ENCODE peak calls at places on chromosomes 5 and 9, in four cellular contexts. E is omental fat pad, J is MM.1S, P is H1. A is an unnamed sample.

GRCh38 chr5:73373814-73374510 is 74.6 kb downstream of the FOXD1 start:
- DNase-seq in E (no peak), J (no peak), P (no peak), A (no peak)

GRCh38 chr9:131677051-131677444 is 62.8 kb downstream of the RAPGEF1 start:
- DNase-seq in E (no peak), J (no peak), P (no peak), A (no peak)

GRCh38 chr5:10856646-10857332 is 95.8 kb upstream of the DAP start:
- DNase-seq in E (peak), J (no peak), P (peak), A (peak)

GRCh38 chr9:18037981-18038380 is 436.0 kb upstream of the ADAMTSL1 start:
- DNase-seq in E (no peak), J (no peak), P (no peak), A (no peak)

GRCh38 chr9:101232405-101232977 is 152.3 kb downstream of the BAAT start:
- DNase-seq in E (no peak), J (no peak), P (no peak), A (no peak)

GRCh38 chr9:128555180-128555721 is 2.9 kb downstream of the SPTAN1 start:
- DNase-seq in E (no peak), J (no peak), P (no peak), A (no peak)

GRCh38 chr5:154653764-154654483 is 101.3 kb upstream of the LARP1 start:
- DNase-seq in E (no peak), J (no peak), P (no peak), A (no peak)

GRCh38 chr9:134678206-134678605 is 36.6 kb downstream of the COL5A1 start:
- DNase-seq in E (no peak), J (no peak), P (no peak), A (no peak)

DNA sequence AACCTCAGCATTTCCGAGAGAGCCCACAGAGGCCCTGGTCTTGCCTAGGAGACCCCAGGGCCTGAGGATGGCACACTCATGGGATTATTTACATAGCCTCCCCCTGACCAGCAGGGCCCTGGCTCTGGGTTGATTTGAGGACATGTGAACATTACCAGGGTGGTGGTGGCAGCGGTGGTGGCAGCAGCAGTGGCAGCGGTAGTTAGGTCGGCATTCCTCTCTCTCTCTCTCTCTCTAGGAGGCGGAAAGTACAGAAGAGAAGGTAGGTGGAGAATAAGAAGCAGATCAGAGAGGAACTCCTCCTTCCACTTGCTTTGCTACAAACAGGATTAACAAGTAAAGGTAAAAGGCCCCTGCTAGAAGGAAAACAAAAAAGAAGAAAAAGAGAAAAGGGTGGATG is 39.3 kb downstream of the B4GALT1 start:
- DNase-seq in E (no peak), J (no peak), P (no peak), A (no peak)
- TF ChIP-seq CTCF in E (no peak), J (no peak), P (no peak), A (no peak)

DNA sequence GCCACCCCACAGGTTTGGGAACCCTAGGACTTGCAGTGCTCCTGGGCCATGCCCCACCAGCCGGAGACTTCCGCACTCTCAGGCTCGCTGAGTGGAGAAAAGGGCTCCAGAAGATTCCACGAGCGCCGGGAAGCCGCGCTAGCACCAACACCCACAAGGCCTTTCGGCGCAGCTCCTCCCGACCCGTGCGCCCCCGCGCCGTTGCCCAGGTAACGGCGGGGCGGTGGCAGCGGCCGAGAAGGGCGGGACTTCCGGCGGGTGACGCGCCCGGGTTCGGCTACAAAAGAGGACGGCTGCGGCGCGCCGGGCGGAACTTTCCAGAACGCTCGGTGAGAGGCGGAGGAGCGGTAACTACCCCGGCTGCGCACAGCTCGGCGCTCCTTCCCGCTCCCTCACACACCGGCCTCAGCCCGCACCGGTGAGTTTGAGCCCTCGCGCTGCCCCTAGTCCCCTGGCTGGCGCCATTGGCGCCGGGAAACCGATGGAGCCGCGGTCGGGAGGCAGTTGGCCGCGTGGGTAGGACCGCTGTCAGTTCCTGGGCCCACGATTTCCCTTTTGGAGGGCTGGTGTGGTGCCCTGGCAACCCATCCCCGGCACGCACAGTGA is at the start of gene DNAJA1:
- DNase-seq in E (peak), J (peak), P (peak), A (peak)
- TF ChIP-seq CTCF in E (no peak), J (no peak), P (no peak), A (no peak)

GRCh38 chr9:95522871-95523370 is 6.2 kb upstream of the PTCH1 start:
- DNase-seq in E (no peak), J (no peak), P (no peak), A (no peak)

GRCh38 chr9:95516736-95517558 is at the start of gene PTCH1:
- DNase-seq in E (no peak), J (peak), P (peak), A (peak)

GRCh38 chr9:95517559-95517933 is 775 bp upstream of the PTCH1 start:
- DNase-seq in E (no peak), J (no peak), P (no peak), A (no peak)

GRCh38 chr9:95518026-95518425 is 1.3 kb upstream of the PTCH1 start:
- DNase-seq in E (no peak), J (no peak), P (no peak), A (no peak)

DNA sequence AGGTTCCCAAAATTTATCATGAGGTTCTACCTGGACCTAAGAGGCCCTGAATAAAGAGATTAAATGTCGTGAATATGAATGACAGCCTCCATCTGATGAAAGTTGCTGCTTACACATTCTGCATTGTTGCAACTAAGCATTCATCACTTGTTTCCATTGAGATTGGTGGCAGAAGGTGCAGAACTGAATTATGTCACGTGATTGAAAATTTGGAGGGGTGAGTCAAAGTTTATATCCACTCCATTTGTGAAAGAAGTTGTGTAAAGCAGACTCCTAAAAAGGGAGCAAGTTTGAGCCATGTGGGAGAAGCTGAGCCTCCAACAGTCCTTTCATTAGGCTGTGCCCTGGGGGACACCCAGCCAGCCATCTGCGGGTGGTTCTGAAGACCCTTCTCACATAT is 4.9 kb upstream of the PTCH1 start:
- DNase-seq in E (no peak), J (no peak), P (no peak), A (no peak)
- TF ChIP-seq CTCF in E (no peak), J (no peak), P (no peak), A (no peak)

DNA sequence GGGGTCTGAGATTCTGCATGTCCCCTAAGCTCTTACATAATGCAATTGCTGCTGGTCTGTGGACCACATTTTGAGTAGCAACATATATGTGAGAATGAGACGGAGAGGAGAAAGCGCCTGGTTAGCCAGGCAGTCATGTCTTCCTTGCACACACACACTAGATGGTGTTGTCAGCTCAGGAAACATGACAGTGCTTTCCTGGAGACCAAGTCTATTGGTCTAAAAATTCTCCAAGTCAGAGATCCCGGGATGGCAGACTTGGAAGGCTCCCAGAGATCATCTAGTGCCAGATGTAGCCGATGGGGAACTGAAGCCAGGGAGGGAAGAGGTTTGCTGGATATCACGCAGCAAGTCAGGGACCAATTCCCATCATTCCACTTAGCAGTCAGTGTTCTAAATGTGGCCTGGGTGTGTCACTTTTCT is 53.4 kb downstream of the GALNT12 start:
- DNase-seq in E (no peak), J (no peak), P (no peak), A (no peak)
- TF ChIP-seq CTCF in E (no peak), J (no peak), P (peak), A (no peak)

GRCh38 chr9:95360866-95361265 is 43.4 kb upstream of the FANCC start:
- DNase-seq in E (no peak), J (no peak), P (no peak), A (no peak)
- TF ChIP-seq CTCF in E (no peak), J (no peak), P (no peak), A (no peak)

DNA sequence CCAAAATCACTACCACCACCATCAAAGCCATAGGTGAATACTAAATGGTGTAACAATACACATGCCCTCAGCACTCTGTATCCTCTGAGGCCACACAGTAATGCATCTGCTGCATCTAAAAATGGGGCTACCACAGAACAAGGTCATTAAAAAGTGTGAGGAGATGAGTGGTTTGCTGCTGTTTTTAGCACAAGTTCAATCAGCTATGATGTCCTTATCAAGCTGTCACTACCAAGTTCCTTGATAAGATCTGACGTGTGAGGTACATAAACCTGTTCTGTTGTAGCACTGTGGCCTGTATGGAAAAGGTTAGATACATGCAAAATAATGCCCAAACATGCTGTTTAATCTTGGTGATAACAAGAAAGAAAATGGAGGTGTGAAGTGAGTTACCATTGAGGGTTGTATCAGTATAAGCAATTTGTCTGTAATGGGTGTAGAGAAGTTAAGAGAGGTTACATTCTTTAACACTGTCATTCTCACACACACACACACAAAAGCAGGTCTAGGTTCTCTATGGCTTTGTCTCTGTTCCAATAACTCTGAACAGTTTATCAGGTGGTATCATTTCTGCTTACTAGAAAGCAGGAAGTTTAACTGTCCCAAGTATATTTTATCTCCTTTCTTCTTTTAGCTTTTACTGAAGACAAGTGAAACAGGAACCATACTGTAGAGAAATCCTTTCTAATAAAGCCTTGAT is 252.9 kb downstream of the CWC27 start:
- DNase-seq in E (no peak), J (no peak), P (no peak), A (no peak)
- TF ChIP-seq CTCF in E (no peak), J (no peak), P (no peak), A (no peak)

DNA sequence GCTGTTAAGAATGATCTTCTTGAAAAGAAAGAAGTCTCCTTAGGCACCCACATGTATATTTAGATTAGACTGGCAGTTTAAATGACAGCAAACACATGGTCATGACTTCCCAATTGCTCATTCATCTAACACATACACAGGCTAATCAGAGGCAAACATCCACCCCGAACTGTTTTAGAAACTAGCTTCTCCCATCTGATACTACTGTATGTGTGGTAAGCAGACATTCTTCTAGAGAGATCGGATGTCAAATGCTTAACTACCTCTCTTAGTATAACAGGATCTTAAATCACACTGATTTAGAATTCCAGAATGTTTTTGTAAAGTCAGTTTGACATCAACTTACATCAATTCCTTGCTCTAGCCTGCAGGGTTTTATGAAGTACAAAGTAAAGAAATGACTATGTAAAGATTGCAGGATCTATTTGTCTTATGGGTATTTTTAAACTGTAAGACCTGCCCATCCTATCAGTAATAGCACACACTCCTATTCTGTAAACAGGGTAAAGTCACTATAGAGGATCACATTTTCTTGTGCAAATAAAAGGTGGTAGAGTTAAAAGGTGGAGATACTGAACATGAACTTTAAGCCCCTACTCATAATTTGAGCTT is 239.7 kb downstream of the MLLT3 start:
- DNase-seq in E (no peak), J (peak), P (no peak), A (no peak)
- TF ChIP-seq CTCF in E (no peak), J (no peak), P (no peak), A (no peak)